ENCODE peak calls at places on chromosomes 12 and 14, in ten cellular contexts. V is hepatocyte; N is testis; T is astrocyte of the spinal cord; S is heart right ventricle; A is WTC11; X is Peyer's patch; L is CD4-positive, alpha-beta T cell; I is AG10803; J is AG04450. Z is an unnamed sample.
A peak's percentile ranks its signal among the peaks of the same experiment; 100 is the strongest.

GRCh38 chr12:110683888-110684287 is 5.0 kb downstream of the HVCN1 start:
- DNase-seq in A (no peak), T (no peak), L (no peak), X (no peak), S (no peak), V (no peak), N (no peak), I (no peak), J (no peak), Z (no peak)

GRCh38 chr14:100690672-100691071 is 36.0 kb upstream of the DLK1 start:
- DNase-seq in T (no peak), S (no peak), I (no peak), N (no peak), A (no peak), X (no peak), L (no peak), V (no peak), J (no peak), Z (no peak)

GRCh38 chr12:90959538-90960139 is 4.7 kb upstream of the CCER1 start:
- DNase-seq in V (peak; percentile 73), I (peak; percentile 60), A (no peak), N (peak; percentile 52), X (no peak), J (no peak), S (no peak), T (peak; percentile 58), L (no peak), Z (peak; percentile 38)

GRCh38 chr12:108833757-108834472 is 23.5 kb downstream of the SSH1 start:
- DNase-seq in I (peak; percentile 95), T (peak; percentile 80), N (no peak), S (peak; percentile 79), X (no peak), J (no peak), V (no peak), L (no peak), A (no peak), Z (peak; percentile 33)

GRCh38 chr14:28767851-28768548 is 1.4 kb downstream of the FOXG1 start:
- DNase-seq in T (no peak), N (peak; percentile 41), I (no peak), A (peak; percentile 84), J (no peak), L (no peak), S (no peak), V (peak; percentile 49), X (no peak), Z (no peak)

GRCh38 chr14:67544590-67544989 is 11.5 kb downstream of the PLEKHH1 start:
- DNase-seq in J (no peak), L (no peak), I (no peak), N (no peak), S (no peak), V (no peak), X (no peak), A (no peak), T (no peak), Z (no peak)

GRCh38 chr12:84807249-84807648 is 105.3 kb downstream of the SLC6A15 start:
- DNase-seq in I (no peak), N (no peak), S (no peak), L (no peak), J (no peak), A (no peak), V (no peak), X (no peak), T (peak; percentile 32), Z (no peak)

GRCh38 chr12:54932691-54933090 is 51.9 kb downstream of the TESPA1 start:
- DNase-seq in I (no peak), T (no peak), J (no peak), V (no peak), L (no peak), A (no peak), S (no peak), N (no peak), X (no peak), Z (peak; percentile 23)

GRCh38 chr12:51926064-51926632 is 18.8 kb downstream of the ACVRL1 start:
- DNase-seq in J (no peak), A (no peak), S (no peak), T (no peak), N (no peak), V (no peak), L (no peak), I (no peak), X (no peak), Z (no peak)

GRCh38 chr12:67773896-67774295 is 125.4 kb downstream of the DYRK2 start:
- DNase-seq in A (no peak), N (no peak), J (peak; percentile 43), T (peak; percentile 59), L (no peak), V (no peak), X (no peak), I (no peak), S (no peak), Z (no peak)

GRCh38 chr14:25953532-25954144 is 644.2 kb downstream of the NOVA1 start:
- DNase-seq in I (no peak), X (no peak), L (no peak), J (no peak), N (peak; percentile 27), V (peak; percentile 63), T (peak; percentile 87), S (no peak), A (no peak), Z (no peak)

GRCh38 chr14:104436047-104436531 is 143.5 kb upstream of the C14orf180 start:
- DNase-seq in J (no peak), I (peak; percentile 24), V (peak; percentile 49), X (peak; percentile 55), N (peak; percentile 68), A (peak; percentile 16), L (no peak), T (peak; percentile 2), S (peak; percentile 86), Z (peak; percentile 75)

GRCh38 chr14:64244279-64244678 is 49.9 kb downstream of the ESR2 start:
- DNase-seq in S (peak; percentile 34), I (peak; percentile 15), V (no peak), N (peak; percentile 81), J (no peak), L (no peak), A (no peak), X (no peak), T (no peak), Z (no peak)

GRCh38 chr12:56326533-56326932 is 7.3 kb downstream of the PAN2 start:
- DNase-seq in I (no peak), N (no peak), S (no peak), V (peak; percentile 24), A (no peak), X (peak; percentile 31), J (no peak), L (no peak), T (no peak), Z (no peak)

GRCh38 chr12:56321027-56321426 is 5.2 kb upstream of the CNPY2 start:
- DNase-seq in J (no peak), L (no peak), X (peak; percentile 7), N (no peak), A (no peak), T (no peak), V (no peak), S (no peak), I (peak; percentile 11), Z (no peak)

GRCh38 chr12:56326126-56326525 is 7.7 kb downstream of the PAN2 start:
- DNase-seq in X (no peak), A (no peak), I (no peak), S (no peak), V (no peak), L (no peak), N (no peak), J (no peak), T (no peak), Z (no peak)

GRCh38 chr12:56324196-56324595 is 8.4 kb upstream of the CNPY2 start:
- DNase-seq in T (no peak), A (no peak), N (no peak), I (no peak), J (no peak), V (no peak), S (no peak), X (no peak), L (no peak), Z (no peak)
- TF ChIP-seq CTCF in T (no peak), A (no peak), N (no peak), I (no peak), J (no peak), V (no peak), S (no peak), X (no peak), L (no peak), Z (no peak)

GRCh38 chr12:102095677-102096263 is 24.1 kb downstream of the NUP37 start:
- DNase-seq in T (peak; percentile 31), V (peak; percentile 44), S (no peak), N (no peak), I (peak; percentile 25), A (no peak), X (no peak), J (no peak), L (no peak), Z (peak; percentile 12)
- TF ChIP-seq CTCF in T (peak; percentile 55), V (peak; percentile 67), S (peak; percentile 46), N (no peak), I (peak; percentile 46), A (no peak), X (peak; percentile 25), J (peak; percentile 39), L (peak; percentile 45), Z (peak; percentile 20)

DNA sequence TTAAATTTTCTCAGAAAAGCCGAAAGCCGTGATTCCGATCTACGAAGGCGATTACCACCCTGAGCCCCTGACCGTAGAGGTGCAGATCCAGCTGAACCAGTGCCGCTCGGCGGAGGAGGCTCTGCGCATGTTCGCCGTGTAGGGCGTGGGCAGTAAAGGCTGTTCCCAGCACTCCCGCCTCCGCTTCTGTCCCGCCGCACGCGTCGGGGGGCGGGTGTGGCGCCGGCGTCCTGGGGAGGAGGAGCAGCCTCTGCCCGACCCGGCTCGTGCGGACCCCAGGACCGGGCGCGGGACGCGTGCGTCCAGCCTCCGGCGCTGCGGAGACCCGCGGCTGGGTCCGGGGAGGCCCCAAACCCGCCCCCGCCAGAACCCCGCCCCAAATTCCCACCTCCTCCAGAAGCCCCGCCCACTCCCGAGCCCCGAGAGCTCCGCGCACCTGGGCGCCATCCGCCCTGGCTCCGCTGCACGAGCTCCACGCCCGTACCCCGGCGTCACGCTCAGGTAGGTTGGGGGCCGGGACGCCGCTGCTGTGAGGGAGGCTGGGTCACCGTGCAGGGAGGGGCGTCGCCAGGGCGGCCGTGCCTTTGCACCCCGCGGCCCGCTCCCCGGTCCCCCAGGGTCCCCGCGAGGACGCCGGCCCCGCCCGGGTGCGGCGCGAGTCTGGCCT is at the start of gene B3GNT4:
- DNase-seq in I (peak; percentile 27), J (no peak), S (peak; percentile 62), N (peak; percentile 76), A (peak; percentile 73), T (peak; percentile 35), X (peak; percentile 82), V (peak; percentile 80), L (peak; percentile 73), Z (peak; percentile 78)
- TF ChIP-seq CTCF in I (no peak), J (no peak), S (no peak), N (no peak), A (no peak), T (no peak), X (no peak), V (no peak), L (no peak), Z (no peak)

DNA sequence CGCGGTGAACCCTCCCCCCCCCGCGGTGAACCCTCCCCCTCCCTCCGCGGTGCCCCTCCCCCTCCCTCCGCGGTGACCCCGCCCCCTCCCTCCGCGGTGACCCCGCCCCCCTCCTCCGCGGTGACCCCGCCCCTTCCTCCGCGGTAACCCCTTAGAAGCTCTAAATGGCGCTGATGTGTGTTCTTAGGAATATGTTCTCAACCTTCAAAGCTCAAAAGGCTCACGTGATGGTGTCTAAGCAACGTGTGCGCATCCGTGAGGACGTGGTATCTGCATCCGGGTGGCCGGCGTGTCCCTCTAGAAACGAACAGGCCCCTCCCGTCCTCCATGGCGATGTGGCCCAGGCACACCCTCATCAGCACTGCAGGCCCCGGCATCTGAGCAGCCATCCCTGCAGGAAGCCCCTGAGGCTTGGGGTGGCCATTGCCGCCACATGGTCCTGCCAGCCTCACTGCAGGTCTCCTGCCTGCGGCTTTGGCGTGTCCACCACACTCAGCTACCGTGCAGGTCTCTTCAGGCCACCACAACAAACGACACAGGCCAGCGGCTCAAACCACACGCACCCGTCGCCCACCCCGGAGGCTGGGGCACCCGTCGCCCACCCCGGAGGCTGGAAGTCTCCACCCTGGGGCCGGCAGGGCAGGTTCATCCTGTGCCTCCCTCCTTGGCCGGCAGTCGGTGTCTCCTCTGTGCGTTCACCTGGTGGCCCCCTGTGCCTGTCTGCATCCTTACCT is 14.5 kb upstream of the FBRSL1 start:
- DNase-seq in I (no peak), J (no peak), N (no peak), L (no peak), S (no peak), X (no peak), V (no peak), T (no peak), A (no peak), Z (no peak)
- TF ChIP-seq CTCF in I (no peak), J (no peak), N (no peak), L (no peak), S (no peak), X (no peak), V (no peak), T (no peak), A (no peak), Z (no peak)